ENCODE peak calls at places on chromosome 5, in four cellular contexts. N is effector memory CD4-positive, alpha-beta T cell; J is T1000; I is caudate nucleus. C is an unnamed sample.

GRCh38 chr5:154818459-154819116 is 31.8 kb downstream of the FAXDC2 start:
- DNase-seq in J (no peak), N (no peak), I (no peak), C (no peak)

GRCh38 chr5:150246424-150246823 is 43.1 kb downstream of the CAMK2A start:
- DNase-seq in J (no peak), I (no peak), N (no peak), C (no peak)

GRCh38 chr5:137498736-137499505 is at the start of gene SPOCK1:
- DNase-seq in J (peak; percentile 70), I (peak; percentile 50), N (no peak), C (peak; percentile 70)

GRCh38 chr5:96651047-96651446 is 11.1 kb upstream of the CAST start:
- DNase-seq in N (no peak), I (no peak), J (no peak), C (no peak)

GRCh38 chr5:168987540-168988300 is 313.2 kb downstream of the SLIT3 start:
- DNase-seq in J (peak; percentile 32), N (no peak), I (peak; percentile 40), C (peak; percentile 72)

GRCh38 chr5:52684056-52684455 is 103.7 kb upstream of the ITGA1 start:
- DNase-seq in J (no peak), I (no peak), N (no peak), C (no peak)

GRCh38 chr5:60801406-60802090 is 42.5 kb downstream of the ELOVL7 start:
- DNase-seq in N (no peak), I (no peak), J (no peak), C (no peak)

GRCh38 chr5:60843693-60844428 is at the start of gene ELOVL7:
- DNase-seq in J (peak; percentile 36), I (peak; percentile 56), N (no peak), C (peak; percentile 84)

GRCh38 chr5:54990751-54991349 is 5.5 kb upstream of the ESM1 start:
- DNase-seq in I (no peak), J (no peak), N (no peak), C (no peak)

GRCh38 chr5:57805170-57805569 is 322.6 kb upstream of the ACTBL2 start:
- DNase-seq in I (no peak), J (no peak), N (no peak), C (no peak)

GRCh38 chr5:154628685-154629084 is 126.5 kb upstream of the LARP1 start:
- DNase-seq in I (no peak), J (no peak), N (no peak), C (no peak)

GRCh38 chr5:92634883-92635282 is 946.1 kb downstream of the NR2F1-AS1 start:
- DNase-seq in J (no peak), I (no peak), N (no peak), C (no peak)

GRCh38 chr5:176540476-176540899 is 3.3 kb upstream of the RNF44 start:
- DNase-seq in J (no peak), I (no peak), N (no peak), C (no peak)

GRCh38 chr5:138668451-138668850 is 84.8 kb upstream of the CTNNA1 start:
- DNase-seq in J (no peak), N (peak; percentile 9), I (no peak), C (no peak)

GRCh38 chr5:176578391-176578808 is 29.3 kb downstream of the CDHR2 start:
- DNase-seq in J (no peak), N (peak; percentile 10), I (no peak), C (peak; percentile 53)

GRCh38 chr5:102796481-102796880 is 41.4 kb downstream of the PAM start:
- DNase-seq in I (no peak), J (no peak), N (no peak), C (no peak)

GRCh38 chr5:176700239-176700847 is 53.1 kb downstream of the TSPAN17 start:
- DNase-seq in I (peak; percentile 15), J (no peak), N (no peak), C (no peak)

GRCh38 chr5:81506900-81507588 is 113.1 kb upstream of the ACOT12 start:
- DNase-seq in I (peak; percentile 29), N (no peak), J (peak; percentile 2), C (peak; percentile 76)

GRCh38 chr5:101989659-101990058 is 306.4 kb downstream of the SLCO4C1 start:
- DNase-seq in I (no peak), N (no peak), J (no peak), C (no peak)

GRCh38 chr5:149271717-149272558 is at the start of gene AFAP1L1:
- DNase-seq in N (no peak), I (peak; percentile 28), J (no peak), C (peak; percentile 40)

GRCh38 chr5:37071901-37072581 is 177.1 kb downstream of the CPLANE1 start:
- DNase-seq in J (no peak), I (peak; percentile 23), N (no peak), C (no peak)

GRCh38 chr5:80757290-80757689 is 102.5 kb upstream of the DHFR start:
- DNase-seq in I (no peak), J (no peak), N (no peak), C (no peak)

GRCh38 chr5:106401561-106401960 is 1269.2 kb downstream of the EFNA5 start:
- DNase-seq in N (no peak), J (no peak), I (no peak), C (no peak)

GRCh38 chr5:172140866-172141265 is 47.2 kb downstream of the STK10 start:
- DNase-seq in N (no peak), I (no peak), J (no peak), C (no peak)

GRCh38 chr5:139561655-139562451 is 714 bp downstream of the UBE2D2 start:
- DNase-seq in I (no peak), J (no peak), N (no peak), C (peak; percentile 32)

GRCh38 chr5:18314192-18314778 is 680.0 kb downstream of the TAF11L14 start:
- DNase-seq in J (no peak), I (no peak), N (no peak), C (no peak)

GRCh38 chr5:84445049-84445685 is 60.5 kb upstream of the EDIL3 start:
- DNase-seq in J (no peak), N (no peak), I (no peak), C (no peak)

GRCh38 chr5:14447958-14448881 is 133.4 kb upstream of the OTULINL start:
- DNase-seq in I (no peak), J (no peak), N (no peak), C (no peak)

GRCh38 chr5:140558542-140558941 is 1.3 kb upstream of the SRA1 start:
- DNase-seq in J (no peak), N (no peak), I (no peak), C (no peak)

GRCh38 chr5:135033026-135033861 is 784 bp downstream of the PITX1 start:
- DNase-seq in N (no peak), I (no peak), J (no peak), C (no peak)

GRCh38 chr5:127306647-127307046 is 16.1 kb downstream of the MEGF10 start:
- DNase-seq in N (no peak), I (no peak), J (no peak), C (no peak)

GRCh38 chr5:162485666-162486292 is 418.2 kb downstream of the GABRG2 start:
- DNase-seq in I (no peak), N (no peak), J (no peak), C (no peak)

GRCh38 chr5:69414885-69415583 is at the start of gene MARVELD2:
- DNase-seq in N (peak; percentile 13), I (peak; percentile 5), J (no peak), C (peak; percentile 92)

GRCh38 chr5:1273745-1274144 is 21.1 kb downstream of the TERT start:
- DNase-seq in J (no peak), I (no peak), N (no peak), C (no peak)

GRCh38 chr5:111224561-111224989 is 391 bp downstream of the CAMK4 start:
- DNase-seq in N (no peak), J (no peak), I (no peak), C (no peak)

GRCh38 chr5:131747180-131748105 is 49.4 kb downstream of the FNIP1 start:
- DNase-seq in N (no peak), J (no peak), I (no peak), C (no peak)